ENCODE peak calls at places on chromosomes 6 and 20, in eight cellular contexts. W is IMR-90, Q is islet precursor cell, S is T-helper 1 cell, R is myocyte, D is RPMI7951, H is nephron progenitor cell, A is Right ventricle myocardium superior. M is an unnamed sample.

GRCh38 chr20:35617397-35618031 is 1.9 kb downstream of the SPAG4 start:
- DNase-seq in W (peak), Q (peak), S (no peak), R (peak), D (peak), H (peak), A (peak), M (peak)

GRCh38 chr6:24919404-24919892 is 16.3 kb downstream of the RIPOR2 start:
- DNase-seq in W (no peak), Q (no peak), S (no peak), R (peak), D (no peak), H (no peak), A (no peak), M (no peak)

GRCh38 chr6:162344935-162345599 is 382.5 kb downstream of the PRKN start:
- DNase-seq in W (no peak), Q (no peak), S (no peak), R (no peak), D (peak), H (no peak), A (no peak), M (no peak)

GRCh38 chr20:63553933-63554290 is at the start of gene FNDC11:
- DNase-seq in W (no peak), Q (no peak), S (no peak), R (no peak), D (peak), H (peak), A (no peak), M (peak)

GRCh38 chr6:36129889-36130671 is at the start of gene MAPK13:
- DNase-seq in W (peak), Q (peak), S (no peak), R (no peak), D (no peak), H (peak), A (no peak), M (peak)

GRCh38 chr20:62707981-62708521 is 585 bp upstream of the NTSR1 start:
- DNase-seq in W (no peak), Q (no peak), S (no peak), R (no peak), D (peak), H (peak), A (peak), M (peak)

GRCh38 chr6:74177496-74177895 is 481.5 kb downstream of the CD109 start:
- DNase-seq in W (peak), Q (no peak), S (no peak), R (peak), D (no peak), H (no peak), A (no peak), M (no peak)

GRCh38 chr20:38338849-38339520 is 7.3 kb upstream of the LBP start:
- DNase-seq in W (no peak), Q (no peak), S (no peak), R (peak), D (peak), H (no peak), A (no peak), M (peak)

GRCh38 chr6:105569706-105570105 is 166.8 kb upstream of the PREP start:
- DNase-seq in W (no peak), Q (no peak), S (no peak), R (no peak), D (no peak), H (no peak), A (no peak), M (no peak)

GRCh38 chr6:30601436-30601814 is 15.6 kb downstream of the PPP1R10 start:
- DNase-seq in W (no peak), Q (no peak), S (no peak), R (no peak), D (no peak), H (no peak), A (no peak), M (no peak)

GRCh38 chr6:121223930-121224329 is 110.3 kb downstream of the TBC1D32 start:
- DNase-seq in W (no peak), Q (no peak), S (no peak), R (no peak), D (no peak), H (no peak), A (no peak), M (no peak)

GRCh38 chr20:9945406-9945805 is 89.4 kb upstream of the ANKEF1 start:
- DNase-seq in W (peak), Q (peak), S (no peak), R (peak), D (peak), H (no peak), A (no peak), M (no peak)

GRCh38 chr6:108555399-108556052 is 5.2 kb upstream of the FOXO3 start:
- DNase-seq in W (no peak), Q (no peak), S (no peak), R (no peak), D (no peak), H (no peak), A (peak), M (no peak)

GRCh38 chr6:77334093-77334492 is 129.2 kb downstream of the HTR1B start:
- DNase-seq in W (no peak), Q (peak), S (no peak), R (no peak), D (no peak), H (no peak), A (no peak), M (no peak)

GRCh38 chr6:136039185-136039584 is 187.7 kb downstream of the PDE7B start:
- DNase-seq in W (peak), Q (no peak), S (no peak), R (no peak), D (no peak), H (no peak), A (no peak), M (no peak)

GRCh38 chr6:1597924-1598323 is 11.8 kb upstream of the FOXC1 start:
- DNase-seq in W (peak), Q (no peak), S (no peak), R (no peak), D (peak), H (no peak), A (no peak), M (no peak)

GRCh38 chr6:125509477-125509876 is 207.7 kb upstream of the HDDC2 start:
- DNase-seq in W (no peak), Q (no peak), S (no peak), R (peak), D (no peak), H (no peak), A (no peak), M (no peak)

GRCh38 chr6:28446818-28447511 is 3.7 kb upstream of the ZSCAN23 start:
- DNase-seq in W (peak), Q (peak), S (no peak), R (peak), D (peak), H (peak), A (no peak), M (peak)

GRCh38 chr20:21693322-21693721 is 12.1 kb upstream of the PAX1 start:
- DNase-seq in W (no peak), Q (no peak), S (no peak), R (no peak), D (no peak), H (peak), A (no peak), M (peak)

GRCh38 chr20:37598101-37598530 is 70.4 kb upstream of the BLCAP start:
- DNase-seq in W (no peak), Q (peak), S (no peak), R (no peak), D (no peak), H (peak), A (no peak), M (peak)

GRCh38 chr6:130233332-130233731 is 10.6 kb upstream of the SAMD3 start:
- DNase-seq in W (peak), Q (no peak), S (no peak), R (no peak), D (peak), H (no peak), A (no peak), M (no peak)

GRCh38 chr6:136471922-136472321 is 78.3 kb downstream of the MAP7 start:
- DNase-seq in W (no peak), Q (no peak), S (no peak), R (no peak), D (no peak), H (no peak), A (no peak), M (no peak)

GRCh38 chr6:46491201-46491788 is at the start of gene RCAN2:
- DNase-seq in W (peak), Q (peak), S (peak), R (peak), D (peak), H (peak), A (peak), M (peak)

GRCh38 chr6:136967874-136968752 is 46.0 kb downstream of the SLC35D3 start:
- DNase-seq in W (peak), Q (peak), S (peak), R (peak), D (peak), H (peak), A (peak), M (peak)

GRCh38 chr6:130967502-130968469 is 95.3 kb downstream of the EPB41L2 start:
- DNase-seq in W (peak), Q (no peak), S (no peak), R (peak), D (no peak), H (no peak), A (no peak), M (no peak)

GRCh38 chr20:36314734-36315544 is 8.8 kb downstream of the DLGAP4 start:
- DNase-seq in W (no peak), Q (no peak), S (no peak), R (no peak), D (peak), H (no peak), A (no peak), M (peak)

GRCh38 chr6:12334524-12335130 is 44.5 kb downstream of the EDN1 start:
- DNase-seq in W (no peak), Q (no peak), S (no peak), R (no peak), D (no peak), H (no peak), A (no peak), M (no peak)

GRCh38 chr6:169779896-169780295 is 28.5 kb downstream of the ERMARD start:
- DNase-seq in W (no peak), Q (peak), S (no peak), R (no peak), D (no peak), H (no peak), A (no peak), M (no peak)

GRCh38 chr6:15317934-15318902 is 72.3 kb downstream of the JARID2 start:
- DNase-seq in W (peak), Q (peak), S (no peak), R (peak), D (peak), H (no peak), A (no peak), M (peak)

GRCh38 chr6:134310206-134310605 is 7.7 kb downstream of the SGK1 start:
- DNase-seq in W (peak), Q (no peak), S (no peak), R (peak), D (peak), H (no peak), A (no peak), M (no peak)

GRCh38 chr6:402901-403658 is 11.5 kb downstream of the IRF4 start:
- DNase-seq in W (no peak), Q (no peak), S (no peak), R (no peak), D (no peak), H (no peak), A (no peak), M (no peak)

GRCh38 chr6:26017567-26017966 is 55.0 kb downstream of the TRIM38 start:
- DNase-seq in W (peak), Q (peak), S (peak), R (peak), D (peak), H (peak), A (peak), M (peak)

GRCh38 chr6:37985355-37985754 is 165.8 kb downstream of the ZFAND3 start:
- DNase-seq in W (no peak), Q (no peak), S (no peak), R (no peak), D (no peak), H (no peak), A (no peak), M (no peak)

GRCh38 chr6:4615891-4616290 is 160.3 kb upstream of the CDYL start:
- DNase-seq in W (peak), Q (no peak), S (no peak), R (peak), D (no peak), H (no peak), A (peak), M (no peak)

GRCh38 chr6:150016324-150017185 is 8.8 kb downstream of the RAET1L start:
- DNase-seq in W (peak), Q (peak), S (peak), R (peak), D (peak), H (peak), A (peak), M (peak)

GRCh38 chr6:14292119-14292518 is 174.5 kb downstream of the CD83 start:
- DNase-seq in W (no peak), Q (no peak), S (no peak), R (no peak), D (peak), H (no peak), A (no peak), M (no peak)

GRCh38 chr20:44080646-44081267 is 106.2 kb downstream of the JPH2 start:
- DNase-seq in W (peak), Q (peak), S (peak), R (peak), D (peak), H (peak), A (peak), M (peak)

GRCh38 chr6:148414836-148415235 is 72.2 kb downstream of the SASH1 start:
- DNase-seq in W (peak), Q (no peak), S (no peak), R (peak), D (peak), H (no peak), A (no peak), M (no peak)

GRCh38 chr6:7568021-7568420 is 22.0 kb upstream of the SNRNP48 start:
- DNase-seq in W (peak), Q (no peak), S (no peak), R (peak), D (no peak), H (no peak), A (no peak), M (no peak)